ENCODE peak calls at places on chromosomes 7 and 10, in five cellular contexts. F, T, P, S and I are unnamed samples.

GRCh38 chr10:118439824-118440223 is 97.7 kb upstream of the FAM204A start:
- DNase-seq in T (no peak), S (no peak), P (no peak), F (no peak), I (no peak)

GRCh38 chr10:78514459-78514858 is 480.8 kb downstream of the RPS24 start:
- DNase-seq in F (no peak), S (no peak), P (no peak), T (no peak), I (no peak)

GRCh38 chr7:74027683-74028320 is at the start of gene ELN:
- DNase-seq in P (no peak), T (no peak), S (no peak), F (no peak), I (peak)

GRCh38 chr7:18655506-18655905 is 160.0 kb downstream of the HDAC9 start:
- DNase-seq in T (no peak), S (no peak), P (no peak), F (no peak), I (no peak)

GRCh38 chr10:63366933-63367332 is 98.8 kb downstream of the JMJD1C start:
- DNase-seq in S (no peak), P (no peak), T (no peak), F (no peak), I (no peak)

GRCh38 chr10:92387289-92387940 is 96.4 kb downstream of the MARCHF5 start:
- DNase-seq in T (no peak), P (no peak), S (peak), F (no peak), I (no peak)

GRCh38 chr10:99880071-99880835 is 97.8 kb downstream of the ABCC2 start:
- DNase-seq in T (no peak), P (no peak), F (no peak), S (no peak), I (no peak)

GRCh38 chr7:69770613-69771012 is 172.3 kb downstream of the AUTS2 start:
- DNase-seq in S (no peak), T (no peak), F (no peak), P (no peak), I (no peak)

GRCh38 chr7:153566324-153566723 is 485.9 kb upstream of the DPP6 start:
- DNase-seq in S (no peak), F (no peak), P (no peak), T (no peak), I (no peak)

GRCh38 chr10:6232225-6232807 is 29.6 kb downstream of the PFKFB3 start:
- DNase-seq in F (no peak), T (peak), P (no peak), S (no peak), I (no peak)

GRCh38 chr7:17444673-17445072 is 146.2 kb downstream of the AHR start:
- DNase-seq in F (no peak), S (no peak), P (no peak), T (no peak), I (no peak)

GRCh38 chr10:44389150-44389549 is 4.3 kb upstream of the CXCL12 start:
- DNase-seq in T (peak), F (no peak), S (no peak), P (no peak), I (no peak)

GRCh38 chr7:47788083-47788482 is 160.2 kb downstream of the PKD1L1 start:
- DNase-seq in P (no peak), S (no peak), F (no peak), T (no peak), I (no peak)

GRCh38 chr7:115731796-115732471 is 298.6 kb downstream of the TFEC start:
- DNase-seq in T (no peak), F (no peak), P (no peak), S (no peak), I (no peak)

GRCh38 chr7:99729501-99730261 is 5.3 kb downstream of the CYP3A7 start:
- DNase-seq in P (no peak), S (peak), F (no peak), T (no peak), I (no peak)

GRCh38 chr7:135930565-135931423 is 46.4 kb downstream of the MTPN start:
- DNase-seq in S (no peak), F (no peak), T (no peak), P (no peak), I (no peak)

GRCh38 chr7:6146666-6147065 is 115.5 kb downstream of the ANKRD61 start:
- DNase-seq in T (no peak), P (no peak), S (no peak), F (no peak), I (no peak)

GRCh38 chr10:31103096-31103495 is 71.4 kb upstream of the ZNF438 start:
- DNase-seq in T (no peak), P (no peak), F (no peak), S (no peak), I (no peak)

GRCh38 chr7:130959743-130960207 is 225.8 kb upstream of the KLF14 start:
- DNase-seq in P (no peak), F (no peak), T (no peak), S (peak), I (no peak)

GRCh38 chr10:63199716-63200115 is 66.6 kb downstream of the NRBF2 start:
- DNase-seq in T (no peak), S (no peak), F (no peak), P (no peak), I (no peak)

GRCh38 chr7:69880848-69881247 is 282.6 kb downstream of the AUTS2 start:
- DNase-seq in T (no peak), F (no peak), S (no peak), P (no peak), I (no peak)

GRCh38 chr10:2897619-2898508 is 169.5 kb upstream of the PFKP start:
- DNase-seq in F (no peak), P (no peak), T (no peak), S (no peak), I (no peak)

GRCh38 chr10:102557569-102557968 is 53.8 kb downstream of the SUFU start:
- DNase-seq in F (no peak), T (no peak), P (no peak), S (no peak), I (no peak)

GRCh38 chr7:56079450-56080185 is 13.1 kb downstream of the PHKG1 start:
- DNase-seq in P (no peak), F (no peak), T (peak), S (no peak), I (peak)

GRCh38 chr10:67925449-67926005 is 41.1 kb downstream of the SIRT1 start:
- DNase-seq in F (no peak), T (no peak), P (no peak), S (no peak), I (no peak)

GRCh38 chr10:19993714-19994343 is 177.6 kb downstream of the PLXDC2 start:
- DNase-seq in S (no peak), P (no peak), T (no peak), F (no peak), I (no peak)

GRCh38 chr10:75350791-75351190 is 50.8 kb downstream of the ZNF503 start:
- DNase-seq in F (no peak), T (no peak), P (no peak), S (no peak), I (no peak)

GRCh38 chr7:73439305-73439704 is 5.7 kb downstream of the FZD9 start:
- DNase-seq in F (no peak), T (no peak), S (no peak), P (no peak), I (no peak)

GRCh38 chr7:30510124-30511074 is 5.8 kb upstream of the GGCT start:
- DNase-seq in S (no peak), T (no peak), F (peak), P (no peak), I (no peak)

GRCh38 chr10:45353176-45353575 is 20.8 kb upstream of the ALOX5 start:
- DNase-seq in P (no peak), F (no peak), T (no peak), S (peak), I (no peak)

GRCh38 chr7:111294494-111294893 is 203.6 kb downstream of the LRRN3 start:
- DNase-seq in T (no peak), P (no peak), F (no peak), S (no peak), I (no peak)

GRCh38 chr7:111292026-111292430 is 201.1 kb downstream of the LRRN3 start:
- DNase-seq in F (no peak), P (no peak), S (no peak), T (no peak), I (no peak)

GRCh38 chr7:111290982-111291381 is 200.1 kb downstream of the LRRN3 start:
- DNase-seq in T (no peak), S (no peak), F (no peak), P (no peak), I (no peak)

DNA sequence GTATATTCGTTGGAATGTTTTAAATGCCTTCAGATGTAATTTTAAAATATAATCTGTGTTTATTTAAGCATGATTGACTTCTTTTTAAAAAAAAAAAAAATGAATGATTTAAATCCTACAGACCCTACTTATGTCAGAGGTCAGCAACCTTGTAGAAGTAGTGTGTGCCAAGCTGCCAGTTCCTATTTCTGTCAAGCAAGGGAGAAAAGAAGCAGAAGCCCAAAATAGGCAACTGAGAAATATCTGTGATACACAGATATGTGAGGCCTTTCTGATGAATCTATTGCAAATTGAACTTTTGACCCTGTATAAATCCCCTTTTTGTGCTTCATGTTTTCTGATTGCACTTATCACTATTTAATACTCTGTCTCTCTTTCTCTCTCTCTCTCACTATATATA is 199.5 kb downstream of the LRRN3 start:
- DNase-seq in F (no peak), T (no peak), S (no peak), P (no peak), I (no peak)
- H3K27ac ChIP-seq in F (no peak), T (no peak), S (no peak), P (no peak), I (no peak)

GRCh38 chr10:97498076-97498840 is at the start of gene MMS19:
- DNase-seq in T (peak), S (peak), P (peak), F (peak), I (peak)

GRCh38 chr10:97500297-97500575 is 1.5 kb downstream of the UBTD1 start:
- DNase-seq in S (no peak), F (no peak), P (no peak), T (no peak), I (no peak)

GRCh38 chr10:97498841-97499560 is at the start of gene UBTD1:
- DNase-seq in F (no peak), P (no peak), T (no peak), S (no peak), I (no peak)

GRCh38 chr10:97497572-97498075 is 598 bp downstream of the MMS19 start:
- DNase-seq in S (peak), P (peak), T (peak), F (no peak), I (peak)

GRCh38 chr10:97499561-97500296 is 1.0 kb downstream of the UBTD1 start:
- DNase-seq in P (no peak), T (peak), F (no peak), S (peak), I (no peak)
- H3K27ac ChIP-seq in P (no peak), T (peak), F (peak), S (peak), I (peak)

DNA sequence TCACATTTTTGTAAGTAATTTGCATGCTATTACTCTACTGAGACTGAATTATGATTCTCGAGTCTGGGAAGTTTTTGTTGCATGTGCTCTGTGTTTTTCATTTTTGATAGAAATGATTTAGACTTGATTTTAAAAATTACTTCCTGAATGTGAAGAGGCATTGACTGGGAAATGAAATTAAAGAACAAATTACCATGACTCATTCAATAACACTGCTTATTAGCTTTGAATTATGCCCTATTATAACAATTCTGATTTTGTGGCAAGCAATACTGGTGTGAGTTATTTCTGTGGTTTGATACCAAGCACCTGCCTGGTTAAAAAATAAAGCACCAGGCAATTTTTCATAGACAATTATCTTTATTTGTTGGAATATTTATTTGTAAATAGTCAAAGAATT is 546 bp downstream of the LSMEM1 start:
- DNase-seq in P (no peak), F (no peak), T (no peak), S (no peak), I (no peak)
- H3K27ac ChIP-seq in P (no peak), F (peak), T (no peak), S (no peak), I (no peak)

GRCh38 chr10:71290331-71290730 is 28.7 kb upstream of the SLC29A3 start:
- DNase-seq in T (no peak), P (no peak), S (no peak), F (no peak), I (no peak)

GRCh38 chr10:71291501-71291900 is 27.6 kb upstream of the SLC29A3 start:
- DNase-seq in F (no peak), S (no peak), T (no peak), P (no peak), I (no peak)

GRCh38 chr10:71292624-71293445 is 26.2 kb upstream of the SLC29A3 start:
- DNase-seq in F (no peak), S (no peak), T (no peak), P (no peak), I (no peak)

GRCh38 chr10:71289421-71290130 is 29.5 kb upstream of the SLC29A3 start:
- DNase-seq in S (no peak), P (no peak), T (no peak), F (no peak), I (no peak)

DNA sequence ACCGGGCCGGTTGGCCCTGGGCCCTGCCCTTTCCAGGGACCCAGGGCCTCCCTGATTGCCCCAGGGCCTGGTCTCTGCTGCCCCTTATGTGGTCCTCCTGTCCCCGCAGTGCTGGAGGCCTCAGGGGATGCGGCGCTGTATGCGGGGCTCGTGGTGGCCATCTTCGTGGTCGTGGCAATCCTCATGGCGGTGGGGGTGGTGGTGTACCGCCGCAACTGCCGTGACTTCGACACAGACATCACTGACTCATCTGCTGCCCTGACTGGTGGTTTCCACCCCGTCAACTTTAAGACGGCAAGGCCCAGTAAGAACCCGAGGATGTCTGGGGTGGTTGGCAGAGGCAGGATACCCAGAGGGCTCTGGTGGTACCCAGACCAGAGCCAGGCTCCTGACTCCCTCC is 28.3 kb upstream of the SLC29A3 start:
- DNase-seq in T (no peak), S (no peak), F (no peak), P (no peak), I (no peak)
- H3K27ac ChIP-seq in T (no peak), S (no peak), F (no peak), P (no peak), I (no peak)

GRCh38 chr7:13851756-13852155 is 137.7 kb downstream of the ETV1 start:
- DNase-seq in T (no peak), S (no peak), F (no peak), P (no peak), I (no peak)

GRCh38 chr7:13852281-13852968 is 137.0 kb downstream of the ETV1 start:
- DNase-seq in F (no peak), P (no peak), T (no peak), S (no peak), I (no peak)

GRCh38 chr7:13850185-13850752 is 139.2 kb downstream of the ETV1 start:
- DNase-seq in S (peak), P (peak), T (no peak), F (peak), I (no peak)

GRCh38 chr7:13848576-13849527 is 140.6 kb downstream of the ETV1 start:
- DNase-seq in F (no peak), S (no peak), P (no peak), T (no peak), I (no peak)

GRCh38 chr7:13849528-13849892 is 140.0 kb downstream of the ETV1 start:
- DNase-seq in T (no peak), S (no peak), P (no peak), F (no peak), I (no peak)
- H3K27ac ChIP-seq in T (peak), S (no peak), P (peak), F (peak), I (no peak)

GRCh38 chr10:56279270-56279669 is 81.8 kb downstream of the ZWINT start:
- DNase-seq in F (no peak), T (no peak), P (no peak), S (no peak), I (no peak)
- H3K27ac ChIP-seq in F (no peak), T (no peak), P (no peak), S (no peak), I (no peak)

DNA sequence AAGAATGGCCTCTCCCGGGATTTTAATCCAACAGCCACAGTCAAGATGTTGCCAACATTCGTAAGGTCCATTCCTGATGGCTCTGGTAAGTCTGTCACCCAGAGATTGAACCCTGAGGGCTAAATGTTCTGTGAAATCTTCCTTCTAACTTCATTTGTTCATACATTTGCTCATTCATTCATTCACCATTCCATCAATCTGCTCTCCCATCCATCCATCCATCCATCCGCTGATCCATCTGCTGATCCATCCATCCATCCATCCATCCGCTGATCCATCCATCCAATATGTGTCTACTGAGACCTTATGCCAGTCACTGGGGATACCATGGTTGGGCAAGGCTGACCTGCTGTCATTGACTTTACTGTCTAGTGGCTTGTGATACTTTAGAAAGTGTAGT is 65.6 kb downstream of the HK1 start:
- DNase-seq in S (no peak), P (no peak), F (no peak), T (no peak), I (no peak)
- H3K27ac ChIP-seq in S (no peak), P (no peak), F (no peak), T (peak), I (no peak)